ENCODE peak calls at places on chromosomes 3 and 15, in four cellular contexts. U, S, X and V are unnamed samples.

GRCh38 chr3:137771401-137772230 is 7.5 kb downstream of the SOX14 start:
- DNase-seq in U (no peak), S (no peak), X (no peak), V (no peak)

GRCh38 chr15:73927476-73928240 is 1.4 kb downstream of the LOXL1 start:
- DNase-seq in U (peak; percentile 69), S (peak; percentile 53), X (no peak), V (peak; percentile 53)

GRCh38 chr15:76930831-76931396 is 635 bp upstream of the RCN2 start:
- DNase-seq in U (peak; percentile 6), S (no peak), X (no peak), V (no peak)

GRCh38 chr3:153595186-153595815 is 433.3 kb downstream of the RAP2B start:
- DNase-seq in U (peak; percentile 59), S (peak; percentile 14), X (peak; percentile 32), V (no peak)

GRCh38 chr15:78322724-78323395 is 17.3 kb upstream of the CRABP1 start:
- DNase-seq in U (no peak), S (no peak), X (no peak), V (no peak)

GRCh38 chr15:45157056-45157455 is 27.3 kb downstream of the DUOX1 start:
- DNase-seq in U (peak; percentile 66), S (no peak), X (peak; percentile 35), V (no peak)

GRCh38 chr3:115581347-115582135 is 41.8 kb upstream of the GAP43 start:
- DNase-seq in U (peak; percentile 36), S (no peak), X (peak; percentile 67), V (no peak)

GRCh38 chr3:17645074-17645698 is 97.2 kb downstream of the TBC1D5 start:
- DNase-seq in U (peak; percentile 76), S (no peak), X (peak; percentile 51), V (no peak)

GRCh38 chr3:152267319-152267689 is 1.4 kb upstream of the MBNL1 start:
- DNase-seq in U (no peak), S (no peak), X (no peak), V (no peak)

GRCh38 chr15:40008061-40008460 is 30.9 kb downstream of the SRP14 start:
- DNase-seq in U (no peak), S (no peak), X (no peak), V (no peak)

GRCh38 chr3:195401959-195402358 is 40.9 kb downstream of the ACAP2 start:
- DNase-seq in U (no peak), S (peak; percentile 96), X (no peak), V (no peak)

GRCh38 chr3:132786890-132787289 is 64.7 kb upstream of the NPHP3 start:
- DNase-seq in U (no peak), S (no peak), X (no peak), V (no peak)

GRCh38 chr15:78950343-78950742 is 5.5 kb upstream of the CTSH start:
- DNase-seq in U (no peak), S (no peak), X (no peak), V (no peak)

GRCh38 chr15:75725021-75725718 is 12.5 kb upstream of the CSPG4 start:
- DNase-seq in U (no peak), S (no peak), X (no peak), V (no peak)

GRCh38 chr3:50519471-50520089 is 16.1 kb upstream of the CACNA2D2 start:
- DNase-seq in U (peak; percentile 62), S (no peak), X (no peak), V (peak; percentile 61)

GRCh38 chr3:166372571-166373106 is 535.4 kb upstream of the BCHE start:
- DNase-seq in U (no peak), S (no peak), X (no peak), V (no peak)

GRCh38 chr15:65870889-65871533 is 1.7 kb downstream of the RAB11A start:
- DNase-seq in U (peak; percentile 58), S (no peak), X (no peak), V (peak; percentile 5)

GRCh38 chr15:22989576-22990477 is 9.7 kb upstream of the CYFIP1 start:
- DNase-seq in U (no peak), S (no peak), X (no peak), V (no peak)

GRCh38 chr3:10927551-10927950 is 65.0 kb upstream of the SLC6A1 start:
- DNase-seq in U (no peak), S (no peak), X (no peak), V (no peak)

GRCh38 chr3:167184511-167184910 is 195.6 kb downstream of the ZBBX start:
- DNase-seq in U (peak; percentile 51), S (no peak), X (no peak), V (no peak)